ENCODE peak calls at places on chromosomes 12 and 14, in six cellular contexts. Q is GM12878, W is lung, R is DND-41, Z is astrocyte of the spinal cord, O is astrocyte of the cerebellum. E is an unnamed sample.

GRCh38 chr12:81365284-81365683 is 287.4 kb downstream of the ACSS3 start:
- DNase-seq in Z (no peak), Q (no peak), O (no peak), W (no peak), R (no peak), E (no peak)

GRCh38 chr12:22978962-22979361 is 354.0 kb downstream of the ETNK1 start:
- DNase-seq in R (no peak), O (peak), Q (no peak), W (no peak), Z (peak), E (peak)

GRCh38 chr12:29725587-29726320 is 58.0 kb downstream of the TMTC1 start:
- DNase-seq in R (no peak), Z (peak), O (peak), Q (peak), W (no peak), E (no peak)

GRCh38 chr14:53376064-53376463 is 222.9 kb upstream of the DDHD1 start:
- DNase-seq in Z (no peak), Q (no peak), W (no peak), R (no peak), O (no peak), E (no peak)

GRCh38 chr14:105863296-105864108 is 337.1 kb downstream of the TMEM121 start:
- DNase-seq in Q (no peak), W (no peak), Z (no peak), O (no peak), R (no peak), E (no peak)

GRCh38 chr14:30943694-30944093 is 69.3 kb downstream of the COCH start:
- DNase-seq in Z (no peak), R (no peak), W (no peak), O (no peak), Q (no peak), E (no peak)

GRCh38 chr14:32635103-32635719 is 303.5 kb upstream of the NPAS3 start:
- DNase-seq in O (peak), Z (peak), W (no peak), R (no peak), Q (no peak), E (peak)

GRCh38 chr14:55053018-55053417 is 1.6 kb downstream of the MAPK1IP1L start:
- DNase-seq in R (no peak), O (no peak), Q (no peak), W (no peak), Z (no peak), E (no peak)

GRCh38 chr12:121911824-121912585 is 6.4 kb upstream of the CFAP251 start:
- DNase-seq in Z (no peak), R (no peak), O (no peak), Q (no peak), W (no peak), E (no peak)

GRCh38 chr12:68279227-68280054 is 26.0 kb upstream of the IL22 start:
- DNase-seq in R (no peak), O (no peak), Q (no peak), W (no peak), Z (no peak), E (no peak)

GRCh38 chr12:64042901-64043300 is 179.2 kb downstream of the KICS2 start:
- DNase-seq in O (no peak), R (no peak), Q (no peak), Z (peak), W (no peak), E (no peak)

GRCh38 chr12:46983959-46984833 is 95.2 kb upstream of the PCED1B start:
- DNase-seq in O (peak), Z (peak), Q (peak), R (peak), W (no peak), E (no peak)

GRCh38 chr14:97977711-97978261 is 1180.6 kb downstream of the VRK1 start:
- DNase-seq in O (peak), R (peak), W (peak), Z (peak), Q (no peak), E (peak)

GRCh38 chr12:98352218-98352811 is 163.1 kb upstream of the TMPO start:
- DNase-seq in Q (no peak), W (no peak), O (peak), R (no peak), Z (peak), E (peak)

GRCh38 chr14:36647827-36648753 is 13.6 kb upstream of the PAX9 start:
- DNase-seq in W (no peak), R (no peak), Q (no peak), O (no peak), Z (peak), E (no peak)

GRCh38 chr12:64729909-64730584 is 29.2 kb downstream of the GNS start:
- DNase-seq in Z (no peak), O (no peak), W (no peak), R (no peak), Q (peak), E (no peak)

GRCh38 chr12:130945793-130946492 is 7.8 kb upstream of the ADGRD1 start:
- DNase-seq in Q (no peak), W (no peak), R (no peak), Z (no peak), O (no peak), E (no peak)

GRCh38 chr14:75283162-75283883 is 4.7 kb downstream of the FOS start:
- DNase-seq in O (no peak), R (no peak), Z (peak), W (no peak), Q (no peak), E (no peak)

GRCh38 chr12:52260351-52261210 is 13.9 kb upstream of the KRT86 start:
- DNase-seq in O (peak), Z (peak), R (no peak), Q (no peak), W (no peak), E (no peak)

GRCh38 chr12:31897791-31898503 is 61.3 kb upstream of the RESF1 start:
- DNase-seq in Z (peak), O (no peak), W (no peak), R (peak), Q (no peak), E (no peak)

GRCh38 chr12:124578445-124578844 is 11.0 kb upstream of the NCOR2 start:
- DNase-seq in W (no peak), O (no peak), Q (no peak), R (no peak), Z (no peak), E (no peak)

GRCh38 chr12:113403435-113404415 is at the start of gene SDS:
- DNase-seq in R (no peak), Z (peak), W (peak), Q (no peak), O (peak), E (no peak)

GRCh38 chr12:67069451-67070306 is 199.5 kb upstream of the CAND1 start:
- DNase-seq in Q (no peak), W (peak), R (peak), O (no peak), Z (peak), E (no peak)

GRCh38 chr14:96253140-96253539 is 2.9 kb upstream of the BDKRB1 start:
- DNase-seq in Z (peak), W (no peak), O (peak), Q (no peak), R (no peak), E (no peak)

GRCh38 chr14:35986219-35986573 is 160.1 kb downstream of the BRMS1L start:
- DNase-seq in Z (no peak), R (peak), W (no peak), O (no peak), Q (peak), E (no peak)

GRCh38 chr12:47941475-47942326 is 21.7 kb upstream of the TMEM106C start:
- DNase-seq in R (no peak), Q (no peak), W (no peak), Z (no peak), O (no peak), E (peak)

GRCh38 chr14:59897757-59898383 is 22.1 kb upstream of the LRRC9 start:
- DNase-seq in O (peak), R (no peak), Q (no peak), W (no peak), Z (peak), E (no peak)

GRCh38 chr12:27787559-27787958 is 7.5 kb upstream of the MANSC4 start:
- DNase-seq in Z (no peak), R (no peak), O (no peak), Q (no peak), W (no peak), E (no peak)

GRCh38 chr14:36507847-36508417 is 12.1 kb downstream of the NKX2-1 start:
- DNase-seq in W (no peak), R (no peak), Z (no peak), O (no peak), Q (no peak), E (no peak)

GRCh38 chr12:77236066-77236465 is 170.7 kb upstream of the E2F7 start:
- DNase-seq in O (peak), W (no peak), Q (no peak), R (no peak), Z (peak), E (no peak)

GRCh38 chr14:90513151-90514014 is 116.6 kb downstream of the CALM1 start:
- DNase-seq in O (no peak), Z (peak), W (peak), R (no peak), Q (no peak), E (no peak)

GRCh38 chr12:11067514-11067913 is 5.4 kb upstream of the TAS2R46 start:
- DNase-seq in W (no peak), O (peak), Z (peak), R (no peak), Q (no peak), E (no peak)

DNA sequence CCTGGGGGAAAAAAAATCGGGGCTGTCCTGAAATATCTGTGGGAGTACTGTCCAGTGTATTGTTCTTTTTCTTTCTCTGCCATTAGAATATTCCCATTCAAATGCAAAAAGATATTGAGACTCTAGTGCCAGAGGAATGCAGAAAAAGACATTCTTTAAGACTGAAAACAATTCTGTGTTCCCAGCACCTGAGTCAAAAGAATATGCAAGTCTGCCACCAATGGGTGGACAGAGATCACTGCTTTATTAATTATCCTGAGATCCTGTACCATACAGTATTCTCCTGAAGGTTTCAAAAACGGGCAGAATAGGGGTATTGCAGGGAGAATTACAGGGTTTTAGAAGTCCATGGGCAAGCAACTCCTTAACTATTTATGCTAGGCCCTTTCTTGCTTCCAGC is 361.8 kb downstream of the C12orf50 start:
- DNase-seq in Z (peak), Q (no peak), W (no peak), R (no peak), O (peak), E (no peak)
- TF ChIP-seq CTCF in Z (peak), Q (no peak), W (no peak), R (peak), O (no peak), E (peak)

GRCh38 chr14:101628471-101628966 is 67.2 kb downstream of the DIO3 start:
- DNase-seq in W (peak), R (peak), O (peak), Q (no peak), Z (peak), E (no peak)
- H3K4me3 ChIP-seq in W (no peak), R (no peak), O (peak), Q (no peak), Z (no peak), E (peak)

DNA sequence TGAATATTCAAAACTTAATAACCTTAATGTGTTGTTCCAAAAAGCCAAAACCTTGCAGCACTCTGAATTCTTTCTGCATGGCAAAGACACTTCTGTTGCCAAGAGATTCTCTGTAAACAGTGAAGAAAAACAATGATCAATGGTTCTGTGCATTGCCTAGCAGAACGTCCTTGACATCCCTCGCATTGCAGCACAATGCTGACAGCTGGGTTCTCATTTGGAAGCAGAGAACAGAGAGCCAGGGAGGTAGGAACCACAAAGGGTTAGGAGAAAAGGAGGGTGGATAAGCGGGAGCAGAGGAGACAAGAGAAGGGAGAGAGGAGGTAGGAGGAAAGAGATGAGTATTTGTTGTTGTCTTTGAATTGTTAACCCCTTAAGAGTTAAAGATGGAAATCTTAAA is 501.1 kb downstream of the NAV3 start:
- DNase-seq in O (no peak), W (no peak), Q (no peak), R (no peak), Z (no peak), E (no peak)
- TF ChIP-seq CTCF in O (no peak), W (no peak), Q (no peak), R (no peak), Z (no peak), E (no peak)

GRCh38 chr14:104115691-104116543 is 22.5 kb upstream of the KIF26A start:
- DNase-seq in O (no peak), W (peak), R (no peak), Z (no peak), Q (no peak), E (no peak)
- H3K4me3 ChIP-seq in O (no peak), W (peak), R (no peak), Z (no peak), Q (no peak), E (peak)

GRCh38 chr14:24251880-24252288 is 9.5 kb upstream of the TINF2 start:
- DNase-seq in O (no peak), Z (no peak), W (no peak), Q (no peak), R (no peak), E (no peak)
- TF ChIP-seq CTCF in O (no peak), Z (no peak), W (no peak), Q (no peak), R (no peak), E (peak)

DNA sequence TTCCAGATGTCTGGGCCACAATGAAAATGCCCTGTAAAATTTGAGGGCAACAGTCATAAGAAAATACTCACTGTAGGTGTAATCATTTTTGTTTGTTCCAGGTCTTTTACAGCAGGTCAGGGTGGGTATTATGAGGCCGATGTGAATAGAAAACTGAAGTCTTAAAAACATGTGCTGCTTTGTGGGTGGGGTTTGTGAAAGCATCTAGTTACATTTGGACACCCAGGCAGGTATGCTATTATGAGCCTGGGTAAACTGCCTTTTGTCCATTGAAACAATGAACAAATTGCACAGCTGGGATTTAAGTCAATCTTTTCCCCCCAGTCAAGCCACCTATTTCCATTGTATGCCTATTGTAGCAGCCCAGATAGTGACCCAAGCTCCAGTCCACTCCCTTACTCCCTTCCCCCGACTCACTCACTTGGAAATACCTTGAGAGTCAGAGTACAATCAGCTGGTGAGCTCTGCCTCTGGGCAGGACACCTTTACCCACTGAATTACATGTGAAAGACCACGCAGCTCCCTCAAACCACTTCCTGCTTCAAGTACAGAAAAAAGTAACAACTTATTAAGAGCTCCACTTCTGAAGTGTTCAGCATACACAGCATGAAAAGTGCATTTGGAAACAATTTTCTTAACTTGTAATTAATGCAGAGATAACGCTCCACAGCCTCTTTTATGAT is 1.8 kb downstream of the IGF1 start:
- DNase-seq in W (no peak), O (no peak), Z (no peak), R (peak), Q (peak), E (no peak)
- H3K4me3 ChIP-seq in W (no peak), O (no peak), Z (no peak), R (no peak), Q (peak), E (no peak)

DNA sequence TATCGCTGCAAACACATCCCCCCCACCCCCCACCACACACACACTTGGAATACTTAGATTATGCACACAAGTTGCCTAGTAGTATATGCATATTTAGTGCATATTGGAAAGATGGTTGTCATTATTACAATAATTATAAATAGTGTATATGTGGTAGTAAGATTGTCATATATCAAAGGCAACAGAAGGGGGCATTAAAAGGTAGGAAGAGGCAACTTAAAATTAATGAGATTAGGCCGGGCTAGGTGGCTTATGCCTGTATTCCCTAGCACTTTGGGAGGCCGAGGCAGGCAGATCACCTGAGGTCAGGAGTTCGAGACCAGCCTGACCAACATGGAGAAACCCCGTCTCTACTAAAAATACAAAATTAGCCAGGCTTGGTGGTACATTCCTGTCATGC is 52.1 kb downstream of the GSC start:
- DNase-seq in W (no peak), R (no peak), O (no peak), Z (no peak), Q (no peak), E (no peak)
- TF ChIP-seq CTCF in W (no peak), R (peak), O (no peak), Z (no peak), Q (no peak), E (no peak)

GRCh38 chr12:55815473-55815872 is 2.1 kb downstream of the SARNP start:
- DNase-seq in W (no peak), Q (no peak), Z (no peak), O (no peak), R (no peak), E (no peak)
- H3K4me3 ChIP-seq in W (no peak), Q (no peak), Z (no peak), O (peak), R (peak), E (peak)

GRCh38 chr12:108519558-108519957 is 4.5 kb downstream of the FICD start:
- DNase-seq in O (no peak), W (no peak), Q (no peak), R (no peak), Z (no peak), E (no peak)
- TF ChIP-seq CTCF in O (no peak), W (no peak), Q (peak), R (peak), Z (no peak), E (no peak)

E was measured in epithelial cell of proximal tubule.